ENCODE peak calls at places on chromosome 14, in nine cellular contexts. V is esophagus squamous epithelium; K is PC-3; O is astrocyte; A is CD4-positive, alpha-beta T cell; I is endodermal cell; M is AG04450; J is right atrium auricular region; T is cardiac muscle cell. B is an unnamed sample.

GRCh38 chr14:52338282-52338681 is 24.2 kb downstream of the PTGER2 start:
- DNase-seq in V (no peak), K (peak; percentile 95), O (peak; percentile 61), A (no peak), I (no peak), M (no peak), J (no peak), T (no peak), B (peak; percentile 77)

GRCh38 chr14:78302841-78303240 is 132.7 kb downstream of the NRXN3 start:
- DNase-seq in V (no peak), K (no peak), O (no peak), A (no peak), I (no peak), M (no peak), J (no peak), T (no peak), B (no peak)

GRCh38 chr14:33512201-33512600 is 438.7 kb downstream of the EGLN3 start:
- DNase-seq in V (no peak), K (no peak), O (peak; percentile 76), A (no peak), I (no peak), M (no peak), J (no peak), T (no peak), B (peak; percentile 46)

GRCh38 chr14:26204362-26204953 is 393.4 kb downstream of the NOVA1 start:
- DNase-seq in V (no peak), K (no peak), O (no peak), A (no peak), I (no peak), M (no peak), J (no peak), T (peak; percentile 2), B (no peak)

GRCh38 chr14:96001866-96002510 is 37.2 kb upstream of the C14orf132 start:
- DNase-seq in V (no peak), K (no peak), O (no peak), A (no peak), I (peak; percentile 75), M (no peak), J (no peak), T (no peak), B (no peak)

GRCh38 chr14:79278798-79279644 is 932.3 kb downstream of the DIO2 start:
- DNase-seq in V (no peak), K (peak; percentile 93), O (peak; percentile 92), A (no peak), I (peak; percentile 98), M (peak; percentile 46), J (peak; percentile 80), T (peak; percentile 96), B (peak; percentile 88)

GRCh38 chr14:36313898-36314297 is 6.5 kb downstream of the MBIP start:
- DNase-seq in V (no peak), K (peak; percentile 30), O (no peak), A (no peak), I (no peak), M (no peak), J (no peak), T (no peak), B (no peak)

GRCh38 chr14:63290741-63291286 is 27.9 kb downstream of the GPHB5 start:
- DNase-seq in V (no peak), K (no peak), O (peak; percentile 65), A (no peak), I (no peak), M (no peak), J (no peak), T (no peak), B (no peak)

GRCh38 chr14:76784881-76785280 is 23.6 kb downstream of the VASH1 start:
- DNase-seq in V (no peak), K (peak; percentile 77), O (peak; percentile 56), A (peak; percentile 52), I (peak; percentile 96), M (peak; percentile 34), J (peak; percentile 91), T (peak; percentile 93), B (peak; percentile 80)

GRCh38 chr14:88798161-88798560 is 5.4 kb upstream of the EML5 start:
- DNase-seq in V (no peak), K (no peak), O (no peak), A (no peak), I (no peak), M (no peak), J (no peak), T (no peak), B (no peak)

GRCh38 chr14:71244341-71244740 is 337.1 kb downstream of the PCNX1 start:
- DNase-seq in V (no peak), K (no peak), O (no peak), A (no peak), I (no peak), M (no peak), J (no peak), T (peak; percentile 78), B (no peak)

GRCh38 chr14:33847066-33847465 is 103.8 kb downstream of the EGLN3 start:
- DNase-seq in V (no peak), K (no peak), O (peak; percentile 87), A (no peak), I (no peak), M (no peak), J (no peak), T (no peak), B (no peak)

GRCh38 chr14:101854366-101854765 is 92.9 kb downstream of the PPP2R5C start:
- DNase-seq in V (no peak), K (no peak), O (no peak), A (peak; percentile 24), I (no peak), M (no peak), J (no peak), T (no peak), B (no peak)

GRCh38 chr14:30796707-30797106 is 77.7 kb upstream of the COCH start:
- DNase-seq in V (no peak), K (no peak), O (no peak), A (no peak), I (no peak), M (no peak), J (no peak), T (no peak), B (no peak)

GRCh38 chr14:95946867-95947266 is 70.2 kb downstream of the TUNAR start:
- DNase-seq in V (no peak), K (no peak), O (no peak), A (no peak), I (no peak), M (no peak), J (no peak), T (no peak), B (no peak)

GRCh38 chr14:92505826-92506225 is 7.8 kb upstream of the RIN3 start:
- DNase-seq in V (no peak), K (no peak), O (no peak), A (no peak), I (no peak), M (no peak), J (no peak), T (no peak), B (no peak)

GRCh38 chr14:75204106-75204505 is 27.7 kb upstream of the TMED10 start:
- DNase-seq in V (no peak), K (no peak), O (no peak), A (no peak), I (no peak), M (no peak), J (no peak), T (no peak), B (no peak)

GRCh38 chr14:54000341-54000811 is 43.8 kb upstream of the BMP4 start:
- DNase-seq in V (no peak), K (no peak), O (peak; percentile 75), A (no peak), I (no peak), M (no peak), J (no peak), T (no peak), B (peak; percentile 62)

GRCh38 chr14:99820702-99821331 is 27.6 kb downstream of the EML1 start:
- DNase-seq in V (no peak), K (no peak), O (no peak), A (no peak), I (no peak), M (no peak), J (no peak), T (no peak), B (no peak)
- H3K27me3 ChIP-seq in V (no peaks in the 10 kb centered on the region), K (no peaks in the 10 kb centered on the region), O (peaks cover 18% of the 10 kb centered on the region), A (peaks cover 10% of the 10 kb centered on the region), I (no peaks in the 10 kb centered on the region), M (peaks cover 3% of the 10 kb centered on the region), J (no peaks in the 10 kb centered on the region), T (no peaks in the 10 kb centered on the region), B (no peaks in the 10 kb centered on the region)

DNA sequence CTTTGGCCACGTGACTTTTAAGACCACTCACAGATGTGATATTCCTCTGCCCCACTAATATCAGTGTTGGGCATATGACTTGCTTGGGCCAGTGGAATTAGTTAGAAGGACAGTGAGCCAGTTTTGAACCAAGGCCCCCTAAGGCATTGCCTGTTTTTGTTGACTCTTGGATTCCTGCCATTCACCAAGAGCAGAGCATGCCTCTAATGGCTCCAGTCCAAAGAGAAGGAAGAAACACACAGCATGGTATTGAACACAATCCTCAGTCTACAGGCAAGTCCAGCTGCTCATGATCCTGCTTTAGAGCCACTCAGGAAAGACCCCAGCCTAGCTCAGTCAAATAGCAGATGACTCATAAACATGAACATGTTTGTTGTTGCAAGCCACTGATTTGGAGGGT is 1201.5 kb downstream of the BCL11B start:
- DNase-seq in V (no peak), K (no peak), O (no peak), A (no peak), I (no peak), M (no peak), J (no peak), T (no peak), B (no peak)
- H3K27ac ChIP-seq in V (no peak overlapping the region), K (no peak overlapping the region), O (no peak overlapping the region), A (no peak overlapping the region), I (no peak overlapping the region), M (no peak overlapping the region), J (no peak overlapping the region), T (no peak overlapping the region), B (no peak overlapping the region)

DNA sequence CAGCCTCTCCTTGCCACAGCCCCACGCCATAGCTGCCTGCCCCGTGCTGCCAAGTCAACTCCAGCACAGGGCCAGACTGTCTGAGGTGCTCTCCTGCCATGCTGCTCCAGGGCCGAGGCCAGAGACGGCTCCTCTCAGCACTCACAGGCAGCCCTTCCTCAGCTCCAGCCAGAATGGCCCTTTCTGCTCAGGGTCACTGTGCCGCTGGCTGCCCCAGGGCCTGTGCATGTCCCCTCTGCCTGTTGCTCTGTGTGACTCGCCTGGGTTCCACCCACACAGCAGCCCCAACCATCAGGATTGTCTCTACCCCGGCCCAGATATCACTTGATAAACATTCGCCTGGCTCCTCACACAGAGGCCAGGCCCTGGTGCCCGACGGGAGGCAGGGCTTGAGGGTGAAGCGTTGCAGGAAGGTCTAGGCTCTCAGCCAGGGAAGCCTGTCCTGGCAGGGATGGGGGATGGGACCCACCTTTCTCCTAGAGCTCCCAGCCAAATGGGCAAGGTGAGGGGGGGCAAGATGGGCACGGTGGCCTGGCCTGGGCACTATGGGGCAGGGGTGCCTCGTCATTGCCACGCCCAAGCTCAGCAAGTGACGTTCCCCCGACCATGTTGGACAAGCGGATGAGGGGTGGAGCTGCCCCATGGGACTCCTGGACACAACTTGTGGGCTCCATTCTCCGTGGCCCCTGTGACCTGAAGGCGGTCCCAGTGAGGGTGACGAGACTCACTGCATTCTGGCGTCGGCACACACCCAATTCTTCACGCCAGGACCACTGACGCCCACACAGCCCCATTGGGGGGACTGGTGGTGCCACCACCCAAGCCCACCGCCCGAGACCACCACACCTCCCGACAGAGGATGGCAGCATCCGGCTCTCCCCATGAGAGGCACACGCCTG is 27.4 kb upstream of the BTBD6 start:
- DNase-seq in V (no peak), K (no peak), O (no peak), A (no peak), I (no peak), M (no peak), J (no peak), T (no peak), B (no peak)
- TF ChIP-seq CTCF in V (no peak), K (no peak), O (no peak), A (no peak), I (no peak), M (no peak), J (no peak), T (no peak), B (no peak)

GRCh38 chr14:104139460-104140212 is 1.2 kb downstream of the KIF26A start:
- DNase-seq in V (no peak), K (no peak), O (no peak), A (peak; percentile 1), I (peak; percentile 53), M (no peak), J (no peak), T (no peak), B (no peak)
- H3K27me3 ChIP-seq in V (peaks cover 15% of the 10 kb centered on the region), K (peaks cover 48% of the 10 kb centered on the region), O (peaks cover 22% of the 10 kb centered on the region), A (peaks cover 44% of the 10 kb centered on the region), I (peaks cover 26% of the 10 kb centered on the region), M (peaks cover 28% of the 10 kb centered on the region), J (no peaks in the 10 kb centered on the region), T (peaks cover 26% of the 10 kb centered on the region), B (peaks cover 46% of the 10 kb centered on the region)

B was measured in brain microvascular endothelial cell.